ENCODE peak calls at places on chromosomes 7 and 10, in nine cellular contexts. C, I, S, J, R, H, X, N and K are unnamed samples.

GRCh38 chr7:7201583-7202374 is 19.4 kb downstream of the C1GALT1 start:
- DNase-seq in C (no peak), S (no peak), N (no peak), R (no peak), X (peak), I (no peak), H (no peak), J (peak), K (no peak)

GRCh38 chr10:36465604-36466379 is 659.6 kb upstream of the ANKRD30A start:
- DNase-seq in I (no peak), N (no peak), J (no peak), C (no peak), R (no peak), X (no peak), S (no peak), H (no peak), K (no peak)

GRCh38 chr7:26658698-26659084 is 205.7 kb downstream of the SKAP2 start:
- DNase-seq in S (no peak), N (no peak), I (no peak), H (no peak), X (no peak), J (no peak), R (no peak), C (no peak), K (no peak)

GRCh38 chr7:118575393-118575948 is 351.0 kb downstream of the ANKRD7 start:
- DNase-seq in C (no peak), S (no peak), H (no peak), R (no peak), X (no peak), I (no peak), N (no peak), J (no peak), K (no peak)

GRCh38 chr10:123455861-123456260 is 210.3 kb upstream of the GPR26 start:
- DNase-seq in S (no peak), N (no peak), C (no peak), R (no peak), H (peak), J (no peak), I (no peak), X (no peak), K (no peak)

GRCh38 chr7:135369405-135369804 is 135.8 kb downstream of the STRA8 start:
- DNase-seq in S (no peak), N (no peak), J (no peak), H (no peak), C (no peak), X (no peak), I (no peak), R (no peak), K (no peak)

GRCh38 chr7:131080754-131081153 is 246.9 kb upstream of the MKLN1 start:
- DNase-seq in I (no peak), J (no peak), C (no peak), R (no peak), S (no peak), H (no peak), N (no peak), X (no peak), K (no peak)

GRCh38 chr7:114345494-114345893 is 69.1 kb upstream of the FOXP2 start:
- DNase-seq in I (no peak), R (no peak), N (no peak), X (no peak), H (peak), C (no peak), S (peak), J (no peak), K (no peak)

GRCh38 chr10:100132427-100132826 is 50.8 kb upstream of the CPN1 start:
- DNase-seq in N (no peak), R (no peak), C (no peak), S (no peak), X (no peak), J (no peak), H (no peak), I (no peak), K (no peak)

GRCh38 chr7:131040467-131040932 is 287.2 kb upstream of the MKLN1 start:
- DNase-seq in C (no peak), I (peak), S (no peak), X (peak), H (peak), J (peak), N (no peak), R (no peak), K (peak)

GRCh38 chr10:129174167-129175014 is 292.6 kb upstream of the MGMT start:
- DNase-seq in C (no peak), N (no peak), H (no peak), J (no peak), R (no peak), I (no peak), S (no peak), X (no peak), K (no peak)

GRCh38 chr10:5915451-5915850 is 25.4 kb downstream of the FBH1 start:
- DNase-seq in C (no peak), S (no peak), J (no peak), R (no peak), X (no peak), N (no peak), I (no peak), H (no peak), K (no peak)

GRCh38 chr10:126496771-126497545 is 108.7 kb upstream of the ADAM12 start:
- DNase-seq in X (no peak), C (no peak), J (no peak), R (no peak), H (peak), N (no peak), I (no peak), S (no peak), K (no peak)

GRCh38 chr7:106693659-106694353 is 32.8 kb upstream of the CCDC71L start:
- DNase-seq in X (no peak), C (no peak), N (no peak), J (no peak), R (no peak), I (no peak), H (no peak), S (no peak), K (no peak)

GRCh38 chr10:7316839-7317238 is 94.0 kb downstream of the SFMBT2 start:
- DNase-seq in C (no peak), J (no peak), H (no peak), X (no peak), N (no peak), S (no peak), I (no peak), R (no peak), K (no peak)